ENCODE peak calls at places on chromosomes 2 and 18, in six cellular contexts. One of them, this sample, is unnamed.
A peak's percentile ranks its signal among the peaks of the same experiment; 100 is the strongest.

GRCh38 chr18:10851824-10852225 is 297.5 kb downstream of the PIEZO2 start:
- DNase-seq in A549: peak; percentile 16
- DNase-seq in AG10803: peak; percentile 58
- DNase-seq in heart right ventricle: no peak
- DNase-seq in breast epithelium: no peak
- DNase-seq in omental fat pad: no peak
- DNase-seq in this sample: peak; percentile 79

GRCh38 chr18:51933903-51934302 is 406.1 kb upstream of the DCC start:
- DNase-seq in omental fat pad: no peak
- DNase-seq in A549: no peak
- DNase-seq in breast epithelium: no peak
- DNase-seq in heart right ventricle: no peak
- DNase-seq in AG10803: no peak
- DNase-seq in this sample: no peak

GRCh38 chr2:121368841-121369240 is 83.8 kb upstream of the TFCP2L1 start:
- DNase-seq in A549: no peak
- DNase-seq in heart right ventricle: no peak
- DNase-seq in AG10803: no peak
- DNase-seq in omental fat pad: no peak
- DNase-seq in breast epithelium: no peak
- DNase-seq in this sample: no peak

GRCh38 chr2:65402339-65402738 is 30.1 kb downstream of the SPRED2 start:
- DNase-seq in breast epithelium: no peak
- DNase-seq in A549: no peak
- DNase-seq in AG10803: peak; percentile 79
- DNase-seq in heart right ventricle: no peak
- DNase-seq in omental fat pad: no peak
- DNase-seq in this sample: peak; percentile 30

GRCh38 chr18:63452273-63452672 is 24.5 kb upstream of the SERPINB5 start:
- DNase-seq in breast epithelium: no peak
- DNase-seq in AG10803: no peak
- DNase-seq in heart right ventricle: no peak
- DNase-seq in omental fat pad: no peak
- DNase-seq in A549: no peak
- DNase-seq in this sample: no peak

GRCh38 chr2:31978998-31979397 is 31.8 kb downstream of the MEMO1 start:
- DNase-seq in AG10803: no peak
- DNase-seq in heart right ventricle: no peak
- DNase-seq in omental fat pad: no peak
- DNase-seq in A549: no peak
- DNase-seq in breast epithelium: no peak
- DNase-seq in this sample: no peak

GRCh38 chr2:189164732-189165131 is 14.8 kb downstream of the COL5A2 start:
- DNase-seq in breast epithelium: no peak
- DNase-seq in heart right ventricle: no peak
- DNase-seq in omental fat pad: no peak
- DNase-seq in AG10803: peak; percentile 83
- DNase-seq in A549: no peak
- DNase-seq in this sample: peak; percentile 71

GRCh38 chr2:189516546-189516945 is 64.0 kb downstream of the SLC40A1 start:
- DNase-seq in breast epithelium: no peak
- DNase-seq in A549: no peak
- DNase-seq in AG10803: no peak
- DNase-seq in omental fat pad: no peak
- DNase-seq in heart right ventricle: no peak
- DNase-seq in this sample: no peak

GRCh38 chr2:58918138-58918537 is 677.0 kb upstream of the FANCL start:
- DNase-seq in heart right ventricle: no peak
- DNase-seq in A549: no peak
- DNase-seq in AG10803: peak; percentile 83
- DNase-seq in omental fat pad: no peak
- DNase-seq in breast epithelium: no peak
- DNase-seq in this sample: peak; percentile 9

GRCh38 chr2:159942149-159942548 is 120.3 kb downstream of the PLA2R1 start:
- DNase-seq in omental fat pad: no peak
- DNase-seq in AG10803: peak; percentile 19
- DNase-seq in A549: no peak
- DNase-seq in breast epithelium: no peak
- DNase-seq in heart right ventricle: no peak
- DNase-seq in this sample: peak; percentile 73

GRCh38 chr2:120936476-120937334 is 201.0 kb downstream of the GLI2 start:
- DNase-seq in omental fat pad: no peak
- DNase-seq in AG10803: peak; percentile 50
- DNase-seq in breast epithelium: no peak
- DNase-seq in A549: no peak
- DNase-seq in heart right ventricle: no peak
- DNase-seq in this sample: peak; percentile 42

GRCh38 chr18:63890950-63891304 is 3.4 kb downstream of the SERPINB2 start:
- DNase-seq in heart right ventricle: no peak
- DNase-seq in AG10803: no peak
- DNase-seq in breast epithelium: no peak
- DNase-seq in omental fat pad: no peak
- DNase-seq in A549: peak; percentile 6
- DNase-seq in this sample: peak; percentile 21

GRCh38 chr2:72793798-72794447 is 31.9 kb downstream of the EXOC6B start:
- DNase-seq in breast epithelium: no peak
- DNase-seq in AG10803: peak; percentile 70
- DNase-seq in omental fat pad: no peak
- DNase-seq in A549: no peak
- DNase-seq in heart right ventricle: peak; percentile 21
- DNase-seq in this sample: peak; percentile 65

GRCh38 chr2:127589876-127590275 is 54.4 kb downstream of the MYO7B start:
- DNase-seq in AG10803: no peak
- DNase-seq in omental fat pad: no peak
- DNase-seq in heart right ventricle: no peak
- DNase-seq in A549: no peak
- DNase-seq in breast epithelium: no peak
- DNase-seq in this sample: no peak

GRCh38 chr2:98561902-98562695 is 46.2 kb downstream of the COA5 start:
- DNase-seq in A549: no peak
- DNase-seq in AG10803: no peak
- DNase-seq in breast epithelium: no peak
- DNase-seq in heart right ventricle: peak; percentile 35
- DNase-seq in omental fat pad: no peak
- DNase-seq in this sample: no peak

DNA sequence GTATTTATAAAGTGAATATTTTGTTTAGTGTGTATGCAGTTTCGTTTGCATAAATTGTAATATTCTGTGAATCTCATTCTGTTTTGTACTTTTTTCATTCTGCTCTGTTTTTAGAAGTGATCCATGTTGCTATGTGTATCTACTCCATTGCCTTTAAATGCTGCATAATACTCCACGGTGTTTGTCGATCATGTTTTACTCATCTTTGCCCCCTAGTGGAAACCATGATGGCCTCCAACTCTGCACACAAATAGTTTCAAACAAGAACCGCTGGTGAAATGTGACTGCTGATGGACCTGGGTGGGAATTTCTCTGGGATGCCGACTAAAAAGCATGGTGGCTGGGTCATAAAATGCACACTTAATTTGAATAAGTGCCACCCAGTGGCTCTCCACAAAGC is 32.0 kb upstream of the SKOR2 start:
- DNase-seq in AG10803: peak; percentile 23
- DNase-seq in breast epithelium: no peak
- DNase-seq in heart right ventricle: no peak
- DNase-seq in omental fat pad: no peak
- DNase-seq in A549: no peak
- DNase-seq in this sample: peak; percentile 30
- TF ChIP-seq CTCF in AG10803: peak; percentile 61
- TF ChIP-seq CTCF in breast epithelium: peak; percentile 10
- TF ChIP-seq CTCF in heart right ventricle: no peak
- TF ChIP-seq CTCF in omental fat pad: no peak
- TF ChIP-seq CTCF in A549: peak; percentile 48
- TF ChIP-seq CTCF in this sample: peak; percentile 54

DNA sequence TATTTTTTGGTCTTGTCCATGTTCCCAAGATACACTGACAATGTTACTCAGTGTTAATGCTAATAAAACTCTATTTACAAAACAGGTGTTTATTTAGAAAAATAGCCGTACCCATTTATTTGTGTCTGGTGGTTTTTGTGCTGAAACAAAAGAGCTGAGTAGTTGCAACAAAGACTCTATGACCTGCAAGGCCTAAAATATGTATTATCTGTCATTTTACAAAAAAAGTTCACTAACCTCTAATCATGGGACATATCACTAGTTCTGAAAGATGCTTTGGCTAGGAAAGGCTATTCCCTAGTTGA is 59.2 kb upstream of the SLC25A52 start:
- DNase-seq in omental fat pad: no peak
- DNase-seq in A549: no peak
- DNase-seq in breast epithelium: no peak
- DNase-seq in AG10803: no peak
- DNase-seq in heart right ventricle: no peak
- DNase-seq in this sample: no peak
- TF ChIP-seq CTCF in omental fat pad: no peak
- TF ChIP-seq CTCF in A549: no peak
- TF ChIP-seq CTCF in breast epithelium: no peak
- TF ChIP-seq CTCF in AG10803: no peak
- TF ChIP-seq CTCF in heart right ventricle: no peak
- TF ChIP-seq CTCF in this sample: no peak

GRCh38 chr2:20190862-20191713 is 33.8 kb downstream of the SDC1 start:
- DNase-seq in heart right ventricle: no peak
- DNase-seq in omental fat pad: no peak
- DNase-seq in AG10803: peak; percentile 24
- DNase-seq in breast epithelium: no peak
- DNase-seq in A549: peak; percentile 61
- DNase-seq in this sample: peak; percentile 38
- TF ChIP-seq CTCF in heart right ventricle: no peak
- TF ChIP-seq CTCF in omental fat pad: no peak
- TF ChIP-seq CTCF in AG10803: peak; percentile 46
- TF ChIP-seq CTCF in breast epithelium: no peak
- TF ChIP-seq CTCF in A549: peak; percentile 66
- TF ChIP-seq CTCF in this sample: peak; percentile 30

DNA sequence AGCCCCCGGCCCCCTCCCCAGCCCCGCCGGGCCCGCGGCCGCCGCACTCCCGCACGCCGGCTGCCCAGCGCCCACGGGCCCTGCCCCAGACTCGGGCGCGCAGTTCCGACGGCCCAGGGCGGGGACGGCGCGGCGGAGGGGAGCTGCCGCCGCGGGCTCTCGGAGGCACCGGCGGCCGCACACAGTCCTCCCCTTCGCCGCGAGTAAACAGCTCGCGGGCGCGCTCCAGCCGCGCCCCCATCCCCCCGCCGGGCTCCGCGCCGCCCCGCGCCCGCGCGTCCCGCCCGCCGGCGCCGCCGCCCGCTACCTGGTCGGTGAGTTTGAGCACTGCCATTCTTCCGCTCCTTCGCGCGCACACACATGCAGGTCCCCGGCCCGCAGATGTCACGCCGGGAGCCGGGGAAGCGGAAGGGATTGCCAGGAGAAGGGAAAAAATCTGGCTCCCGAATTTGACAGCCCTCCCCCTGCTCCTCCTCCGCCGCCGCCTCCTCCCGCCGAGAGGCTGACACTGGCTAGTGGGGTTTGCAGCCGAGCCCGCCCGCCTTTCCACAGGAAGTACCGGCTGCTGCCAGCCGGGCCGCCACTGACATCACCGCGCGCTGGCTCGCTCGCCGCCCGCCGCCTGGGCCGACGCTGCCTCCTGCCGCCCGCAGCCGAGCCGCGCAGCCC is at the start of gene ANKRD44:
- DNase-seq in omental fat pad: peak; percentile 60
- DNase-seq in AG10803: peak; percentile 84
- DNase-seq in breast epithelium: peak; percentile 88
- DNase-seq in heart right ventricle: peak; percentile 90
- DNase-seq in A549: peak; percentile 76
- DNase-seq in this sample: peak; percentile 85
- TF ChIP-seq CTCF in omental fat pad: peak; percentile 24
- TF ChIP-seq CTCF in AG10803: no peak
- TF ChIP-seq CTCF in breast epithelium: peak; percentile 71
- TF ChIP-seq CTCF in heart right ventricle: no peak
- TF ChIP-seq CTCF in A549: peak; percentile 66
- TF ChIP-seq CTCF in this sample: peak; percentile 2

DNA sequence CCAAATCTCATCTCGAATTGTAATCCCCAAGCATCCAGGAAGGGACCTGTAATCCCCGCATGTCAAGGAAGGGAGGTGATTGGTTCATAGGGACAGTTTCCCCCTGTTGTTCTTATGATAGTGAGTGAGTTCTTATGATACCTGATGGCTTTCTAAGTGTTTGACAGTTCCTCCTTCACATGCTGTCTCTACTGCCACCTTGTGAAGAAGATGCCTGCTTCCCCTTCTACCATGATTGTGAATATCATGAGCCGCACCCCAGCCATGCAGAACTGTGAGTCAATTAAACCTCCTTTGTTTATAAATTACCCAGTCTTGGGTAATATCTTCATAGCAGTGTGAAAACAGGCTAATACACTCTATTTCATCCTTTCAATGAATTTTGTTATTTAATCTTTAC is 446.7 kb downstream of the RNF144A start:
- DNase-seq in AG10803: no peak
- DNase-seq in heart right ventricle: no peak
- DNase-seq in A549: no peak
- DNase-seq in omental fat pad: no peak
- DNase-seq in breast epithelium: no peak
- DNase-seq in this sample: no peak
- TF ChIP-seq CTCF in AG10803: no peak
- TF ChIP-seq CTCF in heart right ventricle: no peak
- TF ChIP-seq CTCF in A549: no peak
- TF ChIP-seq CTCF in omental fat pad: no peak
- TF ChIP-seq CTCF in breast epithelium: no peak
- TF ChIP-seq CTCF in this sample: no peak

GRCh38 chr2:134118279-134119116 is 135.4 kb upstream of the MGAT5 start:
- DNase-seq in heart right ventricle: peak; percentile 91
- DNase-seq in AG10803: peak; percentile 97
- DNase-seq in breast epithelium: peak; percentile 72
- DNase-seq in omental fat pad: peak; percentile 83
- DNase-seq in A549: peak; percentile 69
- DNase-seq in this sample: peak; percentile 97

GRCh38 chr2:134120160-134120717 is 133.6 kb upstream of the MGAT5 start:
- DNase-seq in AG10803: no peak
- DNase-seq in breast epithelium: no peak
- DNase-seq in omental fat pad: no peak
- DNase-seq in heart right ventricle: no peak
- DNase-seq in A549: no peak
- DNase-seq in this sample: no peak

GRCh38 chr2:134120718-134121630 is 132.9 kb upstream of the MGAT5 start:
- DNase-seq in heart right ventricle: peak; percentile 62
- DNase-seq in omental fat pad: no peak
- DNase-seq in AG10803: peak; percentile 76
- DNase-seq in breast epithelium: no peak
- DNase-seq in A549: no peak
- DNase-seq in this sample: peak; percentile 71

GRCh38 chr2:134119117-134119671 is 134.7 kb upstream of the MGAT5 start:
- DNase-seq in heart right ventricle: no peak
- DNase-seq in A549: no peak
- DNase-seq in AG10803: no peak
- DNase-seq in omental fat pad: no peak
- DNase-seq in breast epithelium: no peak
- DNase-seq in this sample: no peak

GRCh38 chr2:134119672-134120159 is 134.2 kb upstream of the MGAT5 start:
- DNase-seq in heart right ventricle: peak; percentile 92
- DNase-seq in breast epithelium: peak; percentile 88
- DNase-seq in omental fat pad: peak; percentile 48
- DNase-seq in AG10803: peak; percentile 96
- DNase-seq in A549: peak; percentile 94
- DNase-seq in this sample: peak; percentile 97
- TF ChIP-seq CTCF in heart right ventricle: no peak
- TF ChIP-seq CTCF in breast epithelium: no peak
- TF ChIP-seq CTCF in omental fat pad: no peak
- TF ChIP-seq CTCF in AG10803: no peak
- TF ChIP-seq CTCF in A549: no peak
- TF ChIP-seq CTCF in this sample: no peak

This sample was measured in cardiac fibroblast.